ENCODE peak calls at places on chromosomes 3 and 15, in seven cellular contexts. R is heart left ventricle, Y is adrenal gland, W is sigmoid colon, M is uterus, F is prostate gland, X is Peyer's patch. S is an unnamed sample.

GRCh38 chr3:130905551-130905950 is 11.7 kb downstream of the ATP2C1 start:
- DNase-seq in R (no peak), Y (no peak), W (no peak), M (no peak), F (peak; percentile 44), X (no peak), S (no peak)

GRCh38 chr3:131031660-131032059 is 5.0 kb downstream of the NEK11 start:
- DNase-seq in R (no peak), Y (no peak), W (no peak), M (no peak), F (no peak), X (no peak), S (no peak)

GRCh38 chr15:97761124-97761523 is 199.4 kb upstream of the ARRDC4 start:
- DNase-seq in R (no peak), Y (no peak), W (no peak), M (no peak), F (no peak), X (no peak), S (no peak)

GRCh38 chr3:82132210-82133069 is 371.0 kb upstream of the GBE1 start:
- DNase-seq in R (no peak), Y (no peak), W (no peak), M (no peak), F (no peak), X (no peak), S (no peak)

GRCh38 chr3:37307321-37307720 is 132.9 kb upstream of the LRRFIP2 start:
- DNase-seq in R (no peak), Y (no peak), W (no peak), M (no peak), F (no peak), X (no peak), S (no peak)

GRCh38 chr3:88263417-88264116 is 113.8 kb downstream of the C3orf38 start:
- DNase-seq in R (no peak), Y (no peak), W (no peak), M (no peak), F (no peak), X (no peak), S (no peak)

GRCh38 chr3:47414666-47415587 is 34.1 kb downstream of the PTPN23 start:
- DNase-seq in R (no peak), Y (no peak), W (no peak), M (no peak), F (no peak), X (no peak), S (no peak)

GRCh38 chr3:120172070-120172469 is 77.8 kb upstream of the GSK3B start:
- DNase-seq in R (no peak), Y (peak; percentile 66), W (no peak), M (peak; percentile 22), F (no peak), X (no peak), S (no peak)

GRCh38 chr15:44222478-44222877 is 27.4 kb upstream of the FRMD5 start:
- DNase-seq in R (no peak), Y (no peak), W (no peak), M (no peak), F (no peak), X (no peak), S (no peak)

GRCh38 chr3:140469491-140469890 is 208.4 kb upstream of the TRIM42 start:
- DNase-seq in R (no peak), Y (no peak), W (no peak), M (no peak), F (no peak), X (no peak), S (no peak)

GRCh38 chr15:95990833-95991232 is 339.7 kb upstream of the NR2F2 start:
- DNase-seq in R (no peak), Y (no peak), W (no peak), M (no peak), F (no peak), X (no peak), S (no peak)

GRCh38 chr3:120040813-120041377 is 53.4 kb downstream of the GSK3B start:
- DNase-seq in R (no peak), Y (no peak), W (no peak), M (no peak), F (no peak), X (no peak), S (no peak)

GRCh38 chr3:32951410-32951811 is at the start of gene CCR4:
- DNase-seq in R (no peak), Y (peak; percentile 25), W (no peak), M (no peak), F (no peak), X (no peak), S (no peak)

GRCh38 chr15:31740203-31740602 is 290.1 kb upstream of the CHRNA7 start:
- DNase-seq in R (no peak), Y (no peak), W (no peak), M (no peak), F (no peak), X (no peak), S (no peak)

GRCh38 chr3:29279830-29280229 is 1.0 kb upstream of the RBMS3 start:
- DNase-seq in R (peak; percentile 30), Y (no peak), W (no peak), M (peak; percentile 16), F (no peak), X (no peak), S (peak; percentile 62)

GRCh38 chr3:14839236-14839635 is 20.5 kb downstream of the FGD5 start:
- DNase-seq in R (no peak), Y (no peak), W (peak; percentile 42), M (no peak), F (no peak), X (no peak), S (no peak)

GRCh38 chr3:37906734-37907282 is 45.1 kb downstream of the CTDSPL start:
- DNase-seq in R (no peak), Y (no peak), W (no peak), M (no peak), F (no peak), X (no peak), S (no peak)

GRCh38 chr3:113223831-113224240 is 12.5 kb downstream of the BOC start:
- DNase-seq in R (no peak), Y (peak; percentile 13), W (no peak), M (no peak), F (no peak), X (no peak), S (no peak)

GRCh38 chr3:129065727-129066087 is 5.1 kb downstream of the GP9 start:
- DNase-seq in R (no peak), Y (no peak), W (no peak), M (no peak), F (no peak), X (no peak), S (no peak)

GRCh38 chr15:92091155-92091734 is 237.7 kb downstream of the SLCO3A1 start:
- DNase-seq in R (no peak), Y (peak; percentile 47), W (no peak), M (no peak), F (peak; percentile 50), X (peak; percentile 71), S (peak; percentile 82)

GRCh38 chr3:186002884-186003472 is 65.2 kb upstream of the TRA2B start:
- DNase-seq in R (no peak), Y (peak; percentile 9), W (no peak), M (no peak), F (no peak), X (no peak), S (no peak)

GRCh38 chr3:64824281-64824980 is 136.6 kb upstream of the ADAMTS9 start:
- DNase-seq in R (no peak), Y (no peak), W (no peak), M (no peak), F (no peak), X (no peak), S (no peak)

GRCh38 chr15:80856400-80856799 is 77.2 kb downstream of the CEMIP start:
- DNase-seq in R (no peak), Y (no peak), W (no peak), M (no peak), F (no peak), X (no peak), S (no peak)

GRCh38 chr15:52011711-52012144 is 7.3 kb upstream of the MAPK6 start:
- DNase-seq in R (peak; percentile 37), Y (no peak), W (no peak), M (no peak), F (peak; percentile 25), X (no peak), S (no peak)

GRCh38 chr3:12224181-12225147 is 64.4 kb upstream of the PPARG start:
- DNase-seq in R (no peak), Y (no peak), W (no peak), M (no peak), F (no peak), X (peak; percentile 87), S (no peak)

GRCh38 chr15:27092404-27092803 is 121.4 kb downstream of the GABRG3 start:
- DNase-seq in R (no peak), Y (no peak), W (no peak), M (no peak), F (no peak), X (no peak), S (no peak)

GRCh38 chr3:44056446-44057240 is 185.0 kb upstream of the TOPAZ1 start:
- DNase-seq in R (no peak), Y (no peak), W (no peak), M (no peak), F (no peak), X (no peak), S (no peak)

GRCh38 chr15:33358303-33358702 is 47.5 kb downstream of the RYR3 start:
- DNase-seq in R (no peak), Y (no peak), W (no peak), M (no peak), F (no peak), X (no peak), S (no peak)

GRCh38 chr15:69836526-69837230 is 261.0 kb downstream of the TLE3 start:
- DNase-seq in R (no peak), Y (no peak), W (no peak), M (no peak), F (no peak), X (no peak), S (no peak)

GRCh38 chr3:156873906-156874305 is 47.8 kb downstream of the LEKR1 start:
- DNase-seq in R (no peak), Y (no peak), W (no peak), M (no peak), F (no peak), X (no peak), S (no peak)
- H3K27me3 ChIP-seq in R (no peaks in the 10 kb centered on the region), Y (no peaks in the 10 kb centered on the region), W (no peaks in the 10 kb centered on the region), M (no peaks in the 10 kb centered on the region), F (no peaks in the 10 kb centered on the region), X (no peaks in the 10 kb centered on the region), S (no peaks in the 10 kb centered on the region)

GRCh38 chr15:34367128-34368081 is at the start of gene LPCAT4:
- DNase-seq in R (peak; percentile 90), Y (peak; percentile 91), W (peak; percentile 94), M (peak; percentile 86), F (peak; percentile 87), X (peak; percentile 95), S (peak; percentile 91)
- TF ChIP-seq POLR2A in R (peak; percentile 75), Y (peak; percentile 62), W (peak; percentile 22), M (no peak), F (peak; percentile 77), X (peak; percentile 95), S (no peak)

DNA sequence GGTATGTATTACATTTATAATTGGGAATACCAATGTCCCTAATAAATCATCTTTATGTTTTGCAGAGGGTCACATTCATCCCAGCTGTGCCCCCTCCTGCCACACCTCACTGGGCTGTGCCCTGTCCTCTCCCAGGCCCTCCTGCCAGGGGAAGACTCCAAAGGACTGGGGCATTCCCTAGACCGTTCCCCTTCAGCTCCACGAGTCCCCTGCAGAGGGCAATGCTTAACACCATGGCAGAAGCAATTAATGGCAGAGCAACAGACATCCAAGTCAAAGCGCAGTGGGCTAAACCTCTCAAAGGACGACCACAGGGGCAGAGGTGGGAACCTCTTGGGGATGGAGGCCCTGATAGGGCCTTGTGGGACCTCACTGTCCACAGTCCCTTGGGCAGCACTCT is 71.3 kb upstream of the SEC13 start:
- DNase-seq in R (no peak), Y (no peak), W (no peak), M (no peak), F (no peak), X (peak; percentile 10), S (no peak)
- TF ChIP-seq CTCF in R (no peak), Y (no peak), W (no peak), M (no peak), F (no peak), X (no peak), S (no peak)

GRCh38 chr15:74137544-74137920 is 7.1 kb downstream of the ISLR2 start:
- DNase-seq in R (no peak), Y (no peak), W (no peak), M (no peak), F (no peak), X (no peak), S (no peak)
- H3K27me3 ChIP-seq in R (peaks cover 26% of the 10 kb centered on the region), Y (peaks cover 45% of the 10 kb centered on the region), W (peaks cover 81% of the 10 kb centered on the region), M (no peaks in the 10 kb centered on the region), F (peaks cover 41% of the 10 kb centered on the region), X (peaks cover 32% of the 10 kb centered on the region), S (no peaks in the 10 kb centered on the region)